ENCODE peak calls at places on chromosome 12, in seven cellular contexts. R is esophagus squamous epithelium, Y is astrocyte of the spinal cord, Z is foreskin fibroblast, D is cardiac fibroblast, J is left ventricle myocardium inferior, K is OCI-LY7. N is an unnamed sample.

GRCh38 chr12:54650884-54651283 is 2.7 kb upstream of the DCD start:
- DNase-seq in R (no peak), Y (no peak), Z (no peak), D (no peak), J (no peak), K (no peak), N (no peak)

GRCh38 chr12:124828264-124829007 is 35.2 kb downstream of the SCARB1 start:
- DNase-seq in R (no peak), Y (peak; percentile 32), Z (peak; percentile 77), D (peak; percentile 58), J (no peak), K (no peak), N (peak; percentile 51)

GRCh38 chr12:28162697-28163096 is 27.6 kb upstream of the CCDC91 start:
- DNase-seq in R (no peak), Y (no peak), Z (no peak), D (no peak), J (no peak), K (no peak), N (no peak)

GRCh38 chr12:100083308-100083707 is 59.4 kb downstream of the BLTP3B start:
- DNase-seq in R (no peak), Y (no peak), Z (no peak), D (no peak), J (no peak), K (no peak), N (no peak)

GRCh38 chr12:47939009-47939601 is 24.3 kb upstream of the TMEM106C start:
- DNase-seq in R (no peak), Y (no peak), Z (no peak), D (no peak), J (peak; percentile 65), K (no peak), N (no peak)

GRCh38 chr12:100554608-100555077 is 18.8 kb upstream of the GAS2L3 start:
- DNase-seq in R (no peak), Y (peak; percentile 89), Z (peak; percentile 90), D (peak; percentile 94), J (no peak), K (peak; percentile 59), N (peak; percentile 86)

GRCh38 chr12:89183985-89184435 is 168.3 kb downstream of the DUSP6 start:
- DNase-seq in R (no peak), Y (no peak), Z (peak; percentile 92), D (peak; percentile 95), J (peak; percentile 41), K (no peak), N (peak; percentile 88)

GRCh38 chr12:11651785-11652184 is 2.3 kb downstream of the ETV6 start:
- DNase-seq in R (no peak), Y (peak; percentile 42), Z (peak; percentile 38), D (peak; percentile 27), J (no peak), K (peak; percentile 39), N (peak; percentile 21)

GRCh38 chr12:13534645-13535398 is 338.3 kb downstream of the EMP1 start:
- DNase-seq in R (no peak), Y (peak; percentile 50), Z (peak; percentile 65), D (peak; percentile 67), J (peak; percentile 68), K (peak; percentile 47), N (peak; percentile 40)

GRCh38 chr12:50261654-50262053 is 21.7 kb downstream of the LIMA1 start:
- DNase-seq in R (no peak), Y (no peak), Z (no peak), D (no peak), J (no peak), K (no peak), N (no peak)

GRCh38 chr12:124745891-124746570 is 117.6 kb downstream of the SCARB1 start:
- DNase-seq in R (no peak), Y (peak; percentile 96), Z (peak; percentile 97), D (peak; percentile 98), J (peak; percentile 95), K (no peak), N (peak; percentile 97)

GRCh38 chr12:6199531-6200265 is 502 bp upstream of the CD9 start:
- DNase-seq in R (no peak), Y (no peak), Z (peak; percentile 75), D (peak; percentile 40), J (no peak), K (no peak), N (peak; percentile 36)

GRCh38 chr12:6268484-6269157 is 41.9 kb upstream of the PLEKHG6 start:
- DNase-seq in R (no peak), Y (no peak), Z (no peak), D (no peak), J (no peak), K (no peak), N (no peak)

GRCh38 chr12:50314629-50315312 is 31.5 kb upstream of the LIMA1 start:
- DNase-seq in R (no peak), Y (peak; percentile 71), Z (peak; percentile 76), D (peak; percentile 81), J (no peak), K (peak; percentile 50), N (peak; percentile 72)

GRCh38 chr12:56676851-56677601 is 11.1 kb downstream of the PTGES3 start:
- DNase-seq in R (no peak), Y (no peak), Z (no peak), D (no peak), J (no peak), K (no peak), N (no peak)

GRCh38 chr12:56677680-56678079 is 10.4 kb downstream of the PTGES3 start:
- DNase-seq in R (no peak), Y (no peak), Z (no peak), D (no peak), J (no peak), K (no peak), N (no peak)

GRCh38 chr12:56678852-56679251 is 9.2 kb downstream of the PTGES3 start:
- DNase-seq in R (no peak), Y (no peak), Z (no peak), D (no peak), J (no peak), K (no peak), N (no peak)

GRCh38 chr12:56682323-56682722 is 5.8 kb downstream of the PTGES3 start:
- DNase-seq in R (no peak), Y (no peak), Z (no peak), D (no peak), J (no peak), K (no peak), N (no peak)

GRCh38 chr12:56679834-56680575 is 8.1 kb downstream of the PTGES3 start:
- DNase-seq in R (no peak), Y (no peak), Z (no peak), D (no peak), J (no peak), K (no peak), N (no peak)
- H3K4me3 ChIP-seq in R (no peak overlapping the region), Y (no peak overlapping the region), Z (no peak overlapping the region), D (no peak overlapping the region), J (no peak overlapping the region), K (no peak overlapping the region), N (no peak overlapping the region)

DNA sequence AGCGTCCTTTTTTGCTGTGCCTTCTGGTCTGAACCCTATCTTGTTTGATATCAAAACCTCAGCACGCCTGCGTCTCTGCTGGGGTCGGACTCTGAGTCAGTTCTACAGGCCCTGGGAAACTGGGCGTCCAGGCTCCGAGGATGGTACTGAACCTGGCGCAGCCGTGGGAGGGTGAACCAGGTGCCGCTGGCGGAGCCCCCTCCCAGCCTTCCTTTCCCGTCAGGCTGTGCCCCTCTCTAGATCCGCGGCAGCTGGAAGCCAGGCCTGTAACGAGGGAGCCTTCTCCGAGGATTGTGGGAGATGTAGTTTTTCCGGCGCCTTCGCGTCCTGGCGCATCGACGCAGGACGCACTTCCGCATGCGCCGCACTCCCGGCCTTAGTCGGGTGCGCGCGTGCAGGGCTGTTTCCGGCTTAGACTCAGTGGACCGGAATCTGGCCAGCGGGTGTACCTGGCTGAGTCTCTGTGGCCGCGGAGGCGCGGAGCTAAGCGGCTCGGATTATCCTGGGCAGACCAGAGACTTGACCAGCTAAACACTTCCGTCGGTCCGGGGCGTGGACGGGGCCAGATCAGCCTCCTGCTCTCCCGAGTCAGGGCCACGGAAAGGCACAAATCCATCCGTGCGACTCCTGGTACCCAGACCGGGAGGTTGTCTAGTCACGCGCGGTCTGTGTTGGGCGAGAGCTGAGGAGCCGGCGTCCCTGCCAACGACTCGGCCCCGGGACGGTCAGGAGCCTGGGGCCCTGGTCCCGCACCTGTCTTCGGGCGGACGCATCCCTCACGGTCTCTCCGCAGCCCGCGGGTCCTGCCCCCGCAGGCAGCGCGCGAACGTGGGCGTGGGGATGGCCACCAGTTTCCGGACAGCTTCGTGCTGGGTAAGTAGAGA is at the start of gene ZNF26:
- DNase-seq in R (peak; percentile 54), Y (peak; percentile 94), Z (peak; percentile 98), D (peak; percentile 92), J (peak; percentile 89), K (peak; percentile 96), N (peak; percentile 87)
- TF ChIP-seq CTCF in R (no peak), Y (no peak), Z (no peak), D (no peak), J (no peak), K (no peak), N (no peak)

GRCh38 chr12:106141003-106141402 is 2.2 kb upstream of the NUAK1 start:
- DNase-seq in R (no peak), Y (no peak), Z (no peak), D (no peak), J (no peak), K (no peak), N (no peak)
- H3K4me3 ChIP-seq in R (peak overlapping the region; percentile 82), Y (no peak overlapping the region), Z (peak overlapping the region; percentile 70), D (no peak overlapping the region), J (peak overlapping the region; percentile 95), K (no peak overlapping the region), N (peak overlapping the region; percentile 92)

DNA sequence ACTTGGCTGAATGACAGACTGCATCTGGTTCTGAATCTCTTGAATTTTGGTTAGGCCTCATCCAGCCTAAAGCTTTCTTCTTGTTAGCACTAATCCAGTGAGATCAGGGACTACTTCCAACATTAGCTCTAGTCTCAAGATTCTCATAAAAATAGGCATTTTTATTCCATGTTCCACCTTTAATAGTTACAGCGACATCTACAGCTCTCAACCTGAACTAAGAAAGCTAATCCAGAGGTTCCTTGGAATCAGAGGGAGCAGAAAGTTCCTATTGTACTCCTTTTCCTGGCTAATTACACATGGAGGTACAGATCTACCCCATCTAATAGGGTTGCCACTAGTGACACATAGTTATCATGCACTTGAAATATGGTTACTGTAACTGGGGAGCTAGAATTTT is 391.9 kb downstream of the RMST start:
- DNase-seq in R (no peak), Y (no peak), Z (no peak), D (no peak), J (no peak), K (no peak), N (no peak)
- TF ChIP-seq CTCF in R (no peak), Y (no peak), Z (no peak), D (no peak), J (no peak), K (peak; percentile 12), N (no peak)

N was measured in AG10803.